ENCODE peak calls at places on chromosomes 7 and 10, in four cellular contexts. B is K562, D is HepG2, P is GM12878. Z is an unnamed sample.
A peak's percentile ranks its signal among the peaks of the same experiment; 100 is the strongest.

GRCh38 chr10:24603333-24603732 is 120.4 kb downstream of the ARHGAP21 start:
- DNase-seq in B (no peak), D (no peak), P (no peak), Z (no peak)

GRCh38 chr10:75105576-75106197 is 5.8 kb upstream of the SAMD8 start:
- DNase-seq in B (no peak), D (no peak), P (no peak), Z (no peak)

GRCh38 chr10:133131754-133132710 is 28.0 kb upstream of the KNDC1 start:
- DNase-seq in B (no peak), D (no peak), P (no peak), Z (no peak)

GRCh38 chr7:66140924-66141323 is 26.3 kb downstream of the CRCP start:
- DNase-seq in B (no peak), D (no peak), P (no peak), Z (peak; percentile 46)

GRCh38 chr7:92641921-92642511 is 51.8 kb upstream of the FAM133B start:
- DNase-seq in B (no peak), D (no peak), P (no peak), Z (no peak)

GRCh38 chr10:91614254-91614624 is 18.6 kb downstream of the PPP1R3C start:
- DNase-seq in B (no peak), D (no peak), P (no peak), Z (no peak)

GRCh38 chr10:84194424-84195043 is at the start of gene CDHR1:
- DNase-seq in B (peak; percentile 90), D (no peak), P (no peak), Z (peak; percentile 73)

GRCh38 chr7:11539853-11540252 is 292.1 kb downstream of the THSD7A start:
- DNase-seq in B (no peak), D (no peak), P (no peak), Z (no peak)

GRCh38 chr7:121083790-121084251 is 95.3 kb downstream of the CPED1 start:
- DNase-seq in B (no peak), D (no peak), P (no peak), Z (no peak)

GRCh38 chr10:7185367-7185690 is 225.5 kb downstream of the SFMBT2 start:
- DNase-seq in B (no peak), D (no peak), P (no peak), Z (no peak)

GRCh38 chr7:116500071-116500853 is 724 bp downstream of the CAV2 start:
- DNase-seq in B (no peak), D (no peak), P (no peak), Z (peak; percentile 28)

DNA sequence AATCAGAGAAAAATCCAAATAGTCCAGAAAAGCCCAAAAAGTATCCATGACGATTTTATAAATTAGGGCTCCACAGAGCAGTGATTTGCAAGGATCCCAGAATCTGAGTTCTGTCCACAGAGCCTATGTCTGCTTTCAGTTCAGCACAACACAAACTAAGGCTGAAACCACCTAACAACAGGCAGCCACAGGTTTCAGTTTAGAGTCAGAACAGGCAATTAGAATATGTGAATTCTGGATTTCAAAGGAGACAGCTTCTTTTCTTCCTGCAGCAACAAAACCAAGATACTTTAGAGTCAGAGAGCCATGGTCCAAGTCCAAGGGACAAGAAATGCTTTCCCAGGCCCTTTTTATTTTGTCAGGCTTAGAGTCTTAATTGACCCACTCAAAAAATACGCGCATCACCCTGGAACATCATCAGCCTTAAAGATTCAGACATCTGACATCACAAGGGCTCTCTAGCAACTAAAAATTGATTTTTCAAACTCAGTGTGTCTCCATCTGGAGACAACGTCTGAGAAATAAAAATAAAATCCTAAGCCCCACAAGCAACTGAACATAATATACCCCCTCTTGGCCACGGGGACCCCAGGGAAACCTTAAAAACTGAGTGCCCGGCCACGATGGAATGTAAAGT is 23.7 kb downstream of the IFIT3 start:
- DNase-seq in B (no peak), D (no peak), P (peak; percentile 82), Z (no peak)
- TF ChIP-seq ETV6 in B (no peak), D (no peak), P (no peak), Z (no peak)

DNA sequence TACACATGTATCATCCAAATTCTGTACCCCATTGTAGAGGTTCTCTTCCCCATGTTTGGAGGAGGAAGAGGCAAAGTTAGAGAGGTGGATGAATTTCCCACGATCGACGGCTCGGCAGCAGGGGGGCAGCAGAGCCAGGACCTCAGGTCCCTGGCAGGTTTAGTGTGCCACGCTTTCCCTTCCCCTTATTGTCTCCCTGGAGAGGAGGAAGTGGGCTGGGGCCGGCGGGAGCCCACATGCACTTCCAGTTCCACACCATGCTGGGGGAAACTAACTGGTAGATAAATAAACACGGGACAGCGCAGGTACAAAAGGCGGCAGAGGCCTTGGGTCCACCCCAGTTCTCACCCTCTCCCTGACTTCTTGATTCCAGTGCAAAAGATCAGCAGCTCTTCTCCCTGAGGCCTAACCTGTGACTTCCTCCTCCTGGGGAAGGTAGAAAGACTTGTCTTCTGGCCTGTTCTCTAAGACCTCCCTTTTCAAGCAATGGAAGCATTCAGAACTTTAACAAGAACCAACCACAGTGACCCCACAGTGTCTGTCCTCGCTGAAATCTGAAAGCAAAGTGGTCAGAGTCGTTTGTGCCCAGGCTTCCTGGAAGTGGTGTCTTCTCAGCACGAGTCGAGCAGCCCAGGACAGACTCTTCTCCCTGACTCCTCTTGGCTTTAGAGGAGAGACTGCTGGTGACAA is 30.5 kb upstream of the SRGN start:
- DNase-seq in B (no peak), D (peak; percentile 27), P (no peak), Z (no peak)
- TF ChIP-seq MAX in B (no peak), D (peak; percentile 39), P (no peak), Z (no peak)

DNA sequence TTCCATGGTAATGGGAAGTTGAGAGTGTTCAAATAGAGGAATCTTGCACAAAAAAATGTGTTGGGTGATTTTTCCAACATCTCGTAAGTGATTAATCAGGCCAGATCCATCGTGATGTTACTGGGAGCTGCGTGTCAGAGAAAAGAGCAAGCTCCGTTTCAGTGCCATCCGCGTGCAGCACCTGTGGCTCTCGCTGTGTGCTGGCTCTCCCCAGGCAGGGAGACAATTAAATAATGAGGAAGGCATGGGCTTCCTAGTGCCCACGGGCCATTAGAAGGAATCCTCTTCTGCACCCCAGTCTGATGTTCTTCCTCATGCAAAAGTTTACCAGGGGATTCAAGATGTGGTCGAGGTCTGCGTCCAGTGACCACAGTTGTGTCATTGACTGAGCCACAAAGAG is 41.2 kb upstream of the ADARB2 start:
- DNase-seq in B (no peak), D (no peak), P (no peak), Z (no peak)
- TF ChIP-seq ETV6 in B (no peak), D (no peak), P (no peak), Z (no peak)

GRCh38 chr10:93160829-93161228 is 87.1 kb downstream of the CYP26A1 start:
- DNase-seq in B (no peak), D (no peak), P (no peak), Z (no peak)
- TF ChIP-seq MAX in B (no peak), D (no peak), P (no peak), Z (no peak)

DNA sequence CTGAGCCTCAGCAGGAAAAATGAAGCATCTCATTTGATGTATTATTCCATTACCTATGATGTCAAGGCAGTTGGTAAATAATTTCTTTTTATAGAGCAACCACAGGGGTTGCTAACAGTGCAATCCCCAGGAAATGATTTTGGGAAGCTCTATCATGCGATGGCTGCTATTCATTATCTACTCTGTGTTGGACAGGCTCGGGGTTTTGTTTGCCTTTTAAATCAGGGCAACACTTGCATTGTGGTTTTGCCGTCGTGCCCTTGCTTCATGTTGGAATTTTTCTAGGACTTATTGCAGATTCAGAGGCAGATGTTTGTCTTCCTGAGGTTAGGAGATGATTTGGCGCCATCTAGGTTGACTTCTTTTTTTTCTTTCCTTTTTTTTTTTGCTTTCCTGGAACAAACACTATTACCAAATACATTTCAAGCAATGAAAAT is 128.4 kb downstream of the BICC1 start:
- DNase-seq in B (no peak), D (peak; percentile 81), P (no peak), Z (no peak)
- TF ChIP-seq ETV6 in B (no peak), D (no peak), P (no peak), Z (no peak)

GRCh38 chr10:116787893-116788665 is 45.7 kb upstream of the HSPA12A start:
- DNase-seq in B (peak; percentile 68), D (peak; percentile 41), P (no peak), Z (peak; percentile 90)
- TF ChIP-seq MAX in B (no peak), D (no peak), P (no peak), Z (peak; percentile 31)

DNA sequence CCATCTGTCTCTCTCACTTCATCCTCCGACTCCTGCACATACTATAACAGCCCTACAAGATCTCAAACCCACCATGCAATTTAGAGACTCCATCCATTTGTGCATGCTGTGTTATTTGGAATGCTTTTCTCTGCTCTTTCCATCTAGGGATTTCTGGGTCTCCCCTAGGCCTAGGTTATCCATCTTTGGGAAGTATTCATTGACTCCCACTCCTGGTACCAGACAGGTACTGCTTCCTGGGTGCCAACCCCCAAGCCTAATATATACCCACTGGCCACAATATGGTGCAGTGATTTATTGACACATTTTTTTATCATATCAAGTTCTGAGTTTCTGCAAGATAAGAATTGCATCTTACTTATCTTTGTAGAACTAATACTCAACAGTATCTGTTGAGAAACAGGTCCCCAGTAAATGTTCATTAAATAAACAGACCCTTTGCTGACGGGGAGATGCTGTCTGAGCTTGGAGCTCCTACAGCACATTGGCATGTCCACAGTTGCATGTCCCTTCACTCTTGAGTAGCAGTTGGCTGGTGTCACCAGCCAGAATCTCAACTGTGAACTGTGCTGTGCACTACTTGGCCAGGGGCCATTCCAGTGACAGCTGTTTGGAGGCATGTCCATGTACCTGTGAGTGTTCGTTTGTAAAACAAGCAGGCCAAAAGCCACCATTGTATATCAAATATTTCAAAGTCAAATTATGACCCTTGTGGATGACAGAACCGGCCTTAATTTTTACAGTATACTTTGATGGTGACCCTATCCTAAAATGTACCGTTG is 223.3 kb upstream of the NFE2L3 start:
- DNase-seq in B (no peak), D (no peak), P (no peak), Z (no peak)
- TF ChIP-seq ETV6 in B (no peak), D (no peak), P (no peak), Z (no peak)

DNA sequence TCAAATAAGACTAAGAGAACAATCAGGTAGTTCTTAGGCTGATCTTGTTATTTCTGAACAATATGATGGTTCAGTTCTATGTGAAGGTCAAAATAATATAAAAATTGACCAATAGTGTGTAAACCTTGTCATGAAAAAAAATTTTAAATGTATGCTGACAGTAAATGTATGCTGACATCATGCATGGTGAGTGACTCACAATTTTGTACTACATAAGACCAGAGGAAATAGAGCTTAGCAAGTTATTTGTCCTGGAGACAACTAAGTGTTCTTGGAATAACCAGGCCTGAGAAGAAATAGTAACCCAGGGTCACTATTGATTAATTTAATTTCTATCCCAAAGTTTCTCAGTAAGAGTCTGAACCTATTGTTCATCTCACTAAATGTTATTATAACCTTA is 182.2 kb upstream of the PCDH15 start:
- DNase-seq in B (no peak), D (no peak), P (no peak), Z (no peak)
- TF ChIP-seq MAX in B (no peak), D (no peak), P (no peak), Z (no peak)

DNA sequence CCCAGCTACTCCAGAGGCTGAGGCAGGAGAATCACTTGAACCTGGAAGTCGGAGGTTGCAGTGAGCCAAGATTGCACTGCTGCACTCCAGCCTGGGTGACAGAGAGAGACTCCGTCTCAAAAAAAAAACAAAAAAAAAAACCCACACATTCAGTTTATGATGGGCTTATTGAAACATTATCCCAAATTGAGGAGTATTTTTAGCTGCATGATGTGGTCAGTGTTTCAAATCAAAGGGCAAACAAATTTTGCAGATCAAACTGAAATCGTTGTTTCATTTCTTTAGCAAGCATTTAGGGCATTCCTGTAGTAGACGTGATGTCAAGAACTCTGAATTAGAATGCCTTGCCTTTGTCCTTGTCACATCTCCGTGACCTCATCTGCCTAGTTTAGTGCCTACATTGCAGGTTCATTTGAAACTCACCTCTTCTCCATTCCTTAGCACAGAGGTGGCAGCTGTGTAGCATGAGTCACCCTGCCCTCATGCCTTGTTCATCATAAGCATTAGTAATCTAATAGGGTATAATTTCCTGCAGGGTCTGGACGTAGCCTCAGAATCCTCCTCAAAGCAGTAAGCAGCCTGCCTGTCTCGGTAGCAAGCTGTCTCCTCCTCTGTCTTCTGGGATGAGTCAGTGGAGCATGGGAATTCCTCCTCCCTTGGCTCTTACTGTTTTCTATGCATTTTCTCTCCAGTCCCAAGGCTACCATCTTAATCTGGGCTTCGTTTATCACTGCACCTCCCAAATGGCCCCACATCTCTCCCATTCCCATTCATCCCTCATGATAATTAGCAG is 73.8 kb downstream of the CUL1 start:
- DNase-seq in B (no peak), D (no peak), P (no peak), Z (no peak)
- TF ChIP-seq ETV6 in B (no peak), D (no peak), P (no peak), Z (no peak)

Z was measured in WTC11.